ENCODE peak calls at places on chromosomes 6 and 20, in five cellular contexts. One of them, this sample, is unnamed.

GRCh38 chr6:19204445-19204844 is 632.7 kb upstream of the ID4 start:
- DNase-seq in memory B cell: no peak
- DNase-seq in SHP77 treated with DMSO at 0.1 percent for 48 hours: no peak
- DNase-seq in substantia nigra: no peak
- DNase-seq in HL-60: no peak
- DNase-seq in this sample: no peak

GRCh38 chr20:10665027-10665561 is 8.7 kb downstream of the JAG1 start:
- DNase-seq in substantia nigra: no peak
- DNase-seq in memory B cell: no peak
- DNase-seq in HL-60: no peak
- DNase-seq in SHP77 treated with DMSO at 0.1 percent for 48 hours: no peak
- DNase-seq in this sample: no peak

GRCh38 chr6:10412948-10413849 is 1.7 kb downstream of the TFAP2A start:
- DNase-seq in substantia nigra: no peak
- DNase-seq in SHP77 treated with DMSO at 0.1 percent for 48 hours: no peak
- DNase-seq in HL-60: no peak
- DNase-seq in memory B cell: peak
- DNase-seq in this sample: no peak

GRCh38 chr6:12136905-12137304 is 124.8 kb downstream of the HIVEP1 start:
- DNase-seq in memory B cell: no peak
- DNase-seq in SHP77 treated with DMSO at 0.1 percent for 48 hours: no peak
- DNase-seq in substantia nigra: no peak
- DNase-seq in HL-60: no peak
- DNase-seq in this sample: no peak

GRCh38 chr20:2292711-2293110 is 3.1 kb upstream of the TGM3 start:
- DNase-seq in SHP77 treated with DMSO at 0.1 percent for 48 hours: no peak
- DNase-seq in substantia nigra: no peak
- DNase-seq in memory B cell: no peak
- DNase-seq in HL-60: peak
- DNase-seq in this sample: peak

GRCh38 chr6:6798430-6798829 is 209.9 kb downstream of the LY86 start:
- DNase-seq in substantia nigra: no peak
- DNase-seq in HL-60: no peak
- DNase-seq in memory B cell: no peak
- DNase-seq in SHP77 treated with DMSO at 0.1 percent for 48 hours: no peak
- DNase-seq in this sample: peak

GRCh38 chr20:7463290-7463689 is 477.0 kb downstream of the HAO1 start:
- DNase-seq in SHP77 treated with DMSO at 0.1 percent for 48 hours: no peak
- DNase-seq in memory B cell: no peak
- DNase-seq in substantia nigra: no peak
- DNase-seq in HL-60: no peak
- DNase-seq in this sample: no peak

GRCh38 chr6:21935561-21936028 is 342.0 kb downstream of the SOX4 start:
- DNase-seq in HL-60: peak
- DNase-seq in substantia nigra: no peak
- DNase-seq in SHP77 treated with DMSO at 0.1 percent for 48 hours: peak
- DNase-seq in memory B cell: no peak
- DNase-seq in this sample: peak

GRCh38 chr6:158488065-158488464 is 71.8 kb upstream of the TMEM181 start:
- DNase-seq in SHP77 treated with DMSO at 0.1 percent for 48 hours: no peak
- DNase-seq in HL-60: no peak
- DNase-seq in memory B cell: no peak
- DNase-seq in substantia nigra: no peak
- DNase-seq in this sample: no peak

GRCh38 chr6:109653264-109653663 is 37.7 kb downstream of the AK9 start:
- DNase-seq in memory B cell: no peak
- DNase-seq in HL-60: no peak
- DNase-seq in substantia nigra: no peak
- DNase-seq in SHP77 treated with DMSO at 0.1 percent for 48 hours: no peak
- DNase-seq in this sample: no peak

GRCh38 chr6:157746897-157747296 is 76.1 kb upstream of the SNX9 start:
- DNase-seq in memory B cell: no peak
- DNase-seq in SHP77 treated with DMSO at 0.1 percent for 48 hours: no peak
- DNase-seq in substantia nigra: no peak
- DNase-seq in HL-60: no peak
- DNase-seq in this sample: no peak

GRCh38 chr20:34268851-34269668 is 27.8 kb downstream of the ASIP start:
- DNase-seq in HL-60: no peak
- DNase-seq in memory B cell: peak
- DNase-seq in substantia nigra: no peak
- DNase-seq in SHP77 treated with DMSO at 0.1 percent for 48 hours: no peak
- DNase-seq in this sample: no peak

GRCh38 chr6:82910818-82911217 is 154.8 kb downstream of the UBE3D start:
- DNase-seq in memory B cell: no peak
- DNase-seq in substantia nigra: no peak
- DNase-seq in SHP77 treated with DMSO at 0.1 percent for 48 hours: no peak
- DNase-seq in HL-60: no peak
- DNase-seq in this sample: no peak

GRCh38 chr6:129686941-129687627 is 22.9 kb downstream of the ARHGAP18 start:
- DNase-seq in SHP77 treated with DMSO at 0.1 percent for 48 hours: no peak
- DNase-seq in substantia nigra: no peak
- DNase-seq in memory B cell: no peak
- DNase-seq in HL-60: peak
- DNase-seq in this sample: peak

GRCh38 chr6:70957284-70957617 is 391 bp upstream of the B3GAT2 start:
- DNase-seq in memory B cell: no peak
- DNase-seq in SHP77 treated with DMSO at 0.1 percent for 48 hours: no peak
- DNase-seq in HL-60: no peak
- DNase-seq in substantia nigra: no peak
- DNase-seq in this sample: no peak

GRCh38 chr20:24522452-24523330 is 53.3 kb downstream of the SYNDIG1 start:
- DNase-seq in HL-60: no peak
- DNase-seq in substantia nigra: no peak
- DNase-seq in memory B cell: no peak
- DNase-seq in SHP77 treated with DMSO at 0.1 percent for 48 hours: no peak
- DNase-seq in this sample: no peak

GRCh38 chr6:31780507-31781243 is 3.5 kb upstream of the VWA7 start:
- DNase-seq in HL-60: no peak
- DNase-seq in memory B cell: no peak
- DNase-seq in substantia nigra: no peak
- DNase-seq in SHP77 treated with DMSO at 0.1 percent for 48 hours: no peak
- DNase-seq in this sample: no peak

GRCh38 chr20:34195355-34195754 is 45.9 kb upstream of the ASIP start:
- DNase-seq in substantia nigra: no peak
- DNase-seq in memory B cell: no peak
- DNase-seq in HL-60: no peak
- DNase-seq in SHP77 treated with DMSO at 0.1 percent for 48 hours: no peak
- DNase-seq in this sample: no peak

GRCh38 chr20:10672579-10673127 is 1.1 kb downstream of the JAG1 start:
- DNase-seq in HL-60: peak
- DNase-seq in SHP77 treated with DMSO at 0.1 percent for 48 hours: peak
- DNase-seq in substantia nigra: no peak
- DNase-seq in memory B cell: no peak
- DNase-seq in this sample: peak

GRCh38 chr6:121838842-121839241 is 403.4 kb downstream of the GJA1 start:
- DNase-seq in substantia nigra: no peak
- DNase-seq in memory B cell: no peak
- DNase-seq in HL-60: no peak
- DNase-seq in SHP77 treated with DMSO at 0.1 percent for 48 hours: no peak
- DNase-seq in this sample: no peak

GRCh38 chr20:63522981-63523611 is 2.5 kb downstream of the PPDPF start:
- DNase-seq in memory B cell: no peak
- DNase-seq in substantia nigra: no peak
- DNase-seq in HL-60: no peak
- DNase-seq in SHP77 treated with DMSO at 0.1 percent for 48 hours: no peak
- DNase-seq in this sample: no peak

GRCh38 chr6:7535498-7535897 is 6.0 kb upstream of the DSP start:
- DNase-seq in substantia nigra: no peak
- DNase-seq in SHP77 treated with DMSO at 0.1 percent for 48 hours: no peak
- DNase-seq in HL-60: no peak
- DNase-seq in memory B cell: no peak
- DNase-seq in this sample: no peak

GRCh38 chr6:148407372-148407771 is 64.7 kb downstream of the SASH1 start:
- DNase-seq in HL-60: no peak
- DNase-seq in memory B cell: no peak
- DNase-seq in substantia nigra: no peak
- DNase-seq in SHP77 treated with DMSO at 0.1 percent for 48 hours: no peak
- DNase-seq in this sample: no peak

GRCh38 chr20:3716195-3716834 is 3.9 kb upstream of the SIGLEC1 start:
- DNase-seq in substantia nigra: no peak
- DNase-seq in HL-60: no peak
- DNase-seq in SHP77 treated with DMSO at 0.1 percent for 48 hours: peak
- DNase-seq in memory B cell: no peak
- DNase-seq in this sample: peak

GRCh38 chr20:45067558-45067957 is 33.4 kb downstream of the KCNS1 start:
- DNase-seq in memory B cell: no peak
- DNase-seq in HL-60: no peak
- DNase-seq in substantia nigra: no peak
- DNase-seq in SHP77 treated with DMSO at 0.1 percent for 48 hours: no peak
- DNase-seq in this sample: no peak

GRCh38 chr6:143222310-143222709 is 161.6 kb downstream of the AIG1 start:
- DNase-seq in memory B cell: no peak
- DNase-seq in SHP77 treated with DMSO at 0.1 percent for 48 hours: no peak
- DNase-seq in substantia nigra: no peak
- DNase-seq in HL-60: no peak
- DNase-seq in this sample: no peak

This sample was measured in AML-193.